ENCODE peak calls at places on chromosomes 11 and 22, in nine cellular contexts. One of them, this sample, is unnamed.

GRCh38 chr22:44365196-44365802 is 52.5 kb upstream of the SHISAL1 start:
- DNase-seq in BJ: no peak
- DNase-seq in fibroblast of the aortic adventitia: no peak
- DNase-seq in heart left ventricle: no peak
- DNase-seq in A549: no peak
- DNase-seq in HFF-Myc: no peak
- DNase-seq in astrocyte of the spinal cord: no peak
- DNase-seq in Peyer's patch: peak
- DNase-seq in tibial artery: no peak
- DNase-seq in this sample: no peak

GRCh38 chr11:65392186-65392829 is 5.9 kb downstream of the FRMD8 start:
- DNase-seq in BJ: no peak
- DNase-seq in fibroblast of the aortic adventitia: no peak
- DNase-seq in heart left ventricle: no peak
- DNase-seq in A549: no peak
- DNase-seq in HFF-Myc: no peak
- DNase-seq in astrocyte of the spinal cord: no peak
- DNase-seq in Peyer's patch: no peak
- DNase-seq in tibial artery: no peak
- DNase-seq in this sample: no peak

GRCh38 chr11:62336949-62337681 is at the start of gene ASRGL1:
- DNase-seq in BJ: no peak
- DNase-seq in fibroblast of the aortic adventitia: peak
- DNase-seq in heart left ventricle: peak
- DNase-seq in A549: peak
- DNase-seq in HFF-Myc: peak
- DNase-seq in astrocyte of the spinal cord: peak
- DNase-seq in Peyer's patch: peak
- DNase-seq in tibial artery: peak
- DNase-seq in this sample: peak

GRCh38 chr11:30326114-30326783 is 3.3 kb downstream of the ARL14EP start:
- DNase-seq in BJ: no peak
- DNase-seq in fibroblast of the aortic adventitia: peak
- DNase-seq in heart left ventricle: no peak
- DNase-seq in A549: no peak
- DNase-seq in HFF-Myc: no peak
- DNase-seq in astrocyte of the spinal cord: peak
- DNase-seq in Peyer's patch: no peak
- DNase-seq in tibial artery: no peak
- DNase-seq in this sample: no peak

GRCh38 chr22:40498454-40499186 is 128.2 kb downstream of the SGSM3 start:
- DNase-seq in BJ: peak
- DNase-seq in fibroblast of the aortic adventitia: peak
- DNase-seq in heart left ventricle: no peak
- DNase-seq in A549: peak
- DNase-seq in HFF-Myc: peak
- DNase-seq in astrocyte of the spinal cord: peak
- DNase-seq in Peyer's patch: no peak
- DNase-seq in tibial artery: no peak
- DNase-seq in this sample: peak

GRCh38 chr11:1922411-1923113 is 3.1 kb downstream of the TNNT3 start:
- DNase-seq in BJ: no peak
- DNase-seq in fibroblast of the aortic adventitia: no peak
- DNase-seq in heart left ventricle: peak
- DNase-seq in A549: no peak
- DNase-seq in HFF-Myc: no peak
- DNase-seq in astrocyte of the spinal cord: no peak
- DNase-seq in Peyer's patch: no peak
- DNase-seq in tibial artery: no peak
- DNase-seq in this sample: no peak

GRCh38 chr11:64588701-64589100 is 2.3 kb upstream of the SLC22A12 start:
- DNase-seq in BJ: no peak
- DNase-seq in fibroblast of the aortic adventitia: no peak
- DNase-seq in heart left ventricle: no peak
- DNase-seq in A549: no peak
- DNase-seq in HFF-Myc: no peak
- DNase-seq in astrocyte of the spinal cord: no peak
- DNase-seq in Peyer's patch: no peak
- DNase-seq in tibial artery: no peak
- DNase-seq in this sample: no peak

GRCh38 chr22:45207981-45208664 is 32.6 kb downstream of the KIAA0930 start:
- DNase-seq in BJ: no peak
- DNase-seq in fibroblast of the aortic adventitia: peak
- DNase-seq in heart left ventricle: no peak
- DNase-seq in A549: no peak
- DNase-seq in HFF-Myc: peak
- DNase-seq in astrocyte of the spinal cord: peak
- DNase-seq in Peyer's patch: peak
- DNase-seq in tibial artery: peak
- DNase-seq in this sample: no peak

GRCh38 chr11:126345759-126346585 is 9.5 kb upstream of the ST3GAL4 start:
- DNase-seq in BJ: no peak
- DNase-seq in fibroblast of the aortic adventitia: peak
- DNase-seq in heart left ventricle: no peak
- DNase-seq in A549: no peak
- DNase-seq in HFF-Myc: peak
- DNase-seq in astrocyte of the spinal cord: peak
- DNase-seq in Peyer's patch: peak
- DNase-seq in tibial artery: peak
- DNase-seq in this sample: peak

GRCh38 chr22:29470159-29470855 is 9.7 kb upstream of the NEFH start:
- DNase-seq in BJ: no peak
- DNase-seq in fibroblast of the aortic adventitia: peak
- DNase-seq in heart left ventricle: peak
- DNase-seq in A549: peak
- DNase-seq in HFF-Myc: no peak
- DNase-seq in astrocyte of the spinal cord: peak
- DNase-seq in Peyer's patch: peak
- DNase-seq in tibial artery: no peak
- DNase-seq in this sample: peak

GRCh38 chr11:12540075-12540685 is 134.0 kb upstream of the TEAD1 start:
- DNase-seq in BJ: no peak
- DNase-seq in fibroblast of the aortic adventitia: peak
- DNase-seq in heart left ventricle: no peak
- DNase-seq in A549: peak
- DNase-seq in HFF-Myc: no peak
- DNase-seq in astrocyte of the spinal cord: peak
- DNase-seq in Peyer's patch: no peak
- DNase-seq in tibial artery: peak
- DNase-seq in this sample: peak

GRCh38 chr22:42277988-42278776 is 7.7 kb upstream of the TCF20 start:
- DNase-seq in BJ: no peak
- DNase-seq in fibroblast of the aortic adventitia: no peak
- DNase-seq in heart left ventricle: no peak
- DNase-seq in A549: no peak
- DNase-seq in HFF-Myc: no peak
- DNase-seq in astrocyte of the spinal cord: no peak
- DNase-seq in Peyer's patch: peak
- DNase-seq in tibial artery: no peak
- DNase-seq in this sample: peak

DNA sequence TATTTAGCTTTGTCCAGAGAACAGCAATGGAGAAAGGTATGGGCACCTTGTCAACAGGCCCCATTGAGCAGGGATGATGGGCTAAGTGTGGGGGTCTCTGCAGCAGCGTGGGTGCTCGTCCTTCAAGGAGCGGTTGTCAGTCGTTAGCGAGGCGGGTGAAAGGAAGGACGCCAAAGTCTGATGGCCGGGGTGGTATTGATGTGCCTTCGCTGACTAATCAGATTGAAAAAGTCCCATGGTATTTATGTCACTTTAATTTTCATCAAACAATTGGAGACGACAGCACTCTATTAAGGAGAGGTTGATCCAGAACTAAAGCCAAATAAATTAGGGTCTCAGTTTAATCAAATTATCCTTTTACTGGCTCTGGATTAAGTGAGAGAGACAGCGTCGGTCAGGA is 9.6 kb downstream of the HTATIP2 start:
- DNase-seq in BJ: no peak
- DNase-seq in fibroblast of the aortic adventitia: no peak
- DNase-seq in heart left ventricle: no peak
- DNase-seq in A549: no peak
- DNase-seq in HFF-Myc: no peak
- DNase-seq in astrocyte of the spinal cord: no peak
- DNase-seq in Peyer's patch: no peak
- DNase-seq in tibial artery: no peak
- DNase-seq in this sample: no peak
- TF ChIP-seq CTCF in BJ: no peak
- TF ChIP-seq CTCF in fibroblast of the aortic adventitia: no peak
- TF ChIP-seq CTCF in heart left ventricle: no peak
- TF ChIP-seq CTCF in A549: no peak
- TF ChIP-seq CTCF in HFF-Myc: no peak
- TF ChIP-seq CTCF in astrocyte of the spinal cord: no peak
- TF ChIP-seq CTCF in Peyer's patch: no peak
- TF ChIP-seq CTCF in tibial artery: no peak
- TF ChIP-seq CTCF in this sample: no peak

GRCh38 chr22:32804823-32805585 is 3.5 kb downstream of the TIMP3 start:
- DNase-seq in BJ: no peak
- DNase-seq in fibroblast of the aortic adventitia: no peak
- DNase-seq in heart left ventricle: no peak
- DNase-seq in A549: no peak
- DNase-seq in HFF-Myc: no peak
- DNase-seq in astrocyte of the spinal cord: no peak
- DNase-seq in Peyer's patch: no peak
- DNase-seq in tibial artery: peak
- DNase-seq in this sample: peak
- H3K4me3 ChIP-seq in BJ: peak
- H3K4me3 ChIP-seq in fibroblast of the aortic adventitia: peak
- H3K4me3 ChIP-seq in heart left ventricle: peak
- H3K4me3 ChIP-seq in A549: no peak
- H3K4me3 ChIP-seq in HFF-Myc: peak
- H3K4me3 ChIP-seq in astrocyte of the spinal cord: peak
- H3K4me3 ChIP-seq in Peyer's patch: no peak
- H3K4me3 ChIP-seq in tibial artery: peak
- H3K4me3 ChIP-seq in this sample: peak

GRCh38 chr11:104547996-104548661 is 350.1 kb downstream of the CASP12 start:
- DNase-seq in BJ: no peak
- DNase-seq in fibroblast of the aortic adventitia: no peak
- DNase-seq in heart left ventricle: no peak
- DNase-seq in A549: no peak
- DNase-seq in HFF-Myc: no peak
- DNase-seq in astrocyte of the spinal cord: peak
- DNase-seq in Peyer's patch: no peak
- DNase-seq in tibial artery: no peak
- DNase-seq in this sample: no peak
- TF ChIP-seq CTCF in BJ: no peak
- TF ChIP-seq CTCF in fibroblast of the aortic adventitia: no peak
- TF ChIP-seq CTCF in heart left ventricle: no peak
- TF ChIP-seq CTCF in A549: no peak
- TF ChIP-seq CTCF in HFF-Myc: no peak
- TF ChIP-seq CTCF in astrocyte of the spinal cord: no peak
- TF ChIP-seq CTCF in Peyer's patch: no peak
- TF ChIP-seq CTCF in tibial artery: no peak
- TF ChIP-seq CTCF in this sample: peak

GRCh38 chr11:124761301-124762021 is 629 bp downstream of the ESAM start:
- DNase-seq in BJ: no peak
- DNase-seq in fibroblast of the aortic adventitia: no peak
- DNase-seq in heart left ventricle: peak
- DNase-seq in A549: no peak
- DNase-seq in HFF-Myc: no peak
- DNase-seq in astrocyte of the spinal cord: no peak
- DNase-seq in Peyer's patch: no peak
- DNase-seq in tibial artery: no peak
- DNase-seq in this sample: peak
- H3K4me3 ChIP-seq in BJ: no peak
- H3K4me3 ChIP-seq in fibroblast of the aortic adventitia: no peak
- H3K4me3 ChIP-seq in heart left ventricle: peak
- H3K4me3 ChIP-seq in A549: peak
- H3K4me3 ChIP-seq in HFF-Myc: no peak
- H3K4me3 ChIP-seq in astrocyte of the spinal cord: no peak
- H3K4me3 ChIP-seq in Peyer's patch: peak
- H3K4me3 ChIP-seq in tibial artery: peak
- H3K4me3 ChIP-seq in this sample: peak

GRCh38 chr11:111851067-111851466 is 20.3 kb downstream of the ALG9 start:
- DNase-seq in BJ: no peak
- DNase-seq in fibroblast of the aortic adventitia: no peak
- DNase-seq in heart left ventricle: no peak
- DNase-seq in A549: no peak
- DNase-seq in HFF-Myc: no peak
- DNase-seq in astrocyte of the spinal cord: no peak
- DNase-seq in Peyer's patch: no peak
- DNase-seq in tibial artery: no peak
- DNase-seq in this sample: no peak

GRCh38 chr11:111855506-111855905 is 15.9 kb downstream of the ALG9 start:
- DNase-seq in BJ: no peak
- DNase-seq in fibroblast of the aortic adventitia: no peak
- DNase-seq in heart left ventricle: no peak
- DNase-seq in A549: no peak
- DNase-seq in HFF-Myc: no peak
- DNase-seq in astrocyte of the spinal cord: no peak
- DNase-seq in Peyer's patch: no peak
- DNase-seq in tibial artery: no peak
- DNase-seq in this sample: no peak

GRCh38 chr11:111849631-111850030 is 21.8 kb downstream of the ALG9 start:
- DNase-seq in BJ: no peak
- DNase-seq in fibroblast of the aortic adventitia: no peak
- DNase-seq in heart left ventricle: no peak
- DNase-seq in A549: no peak
- DNase-seq in HFF-Myc: no peak
- DNase-seq in astrocyte of the spinal cord: no peak
- DNase-seq in Peyer's patch: no peak
- DNase-seq in tibial artery: no peak
- DNase-seq in this sample: no peak

GRCh38 chr11:111852103-111852502 is 19.3 kb downstream of the ALG9 start:
- DNase-seq in BJ: no peak
- DNase-seq in fibroblast of the aortic adventitia: no peak
- DNase-seq in heart left ventricle: no peak
- DNase-seq in A549: no peak
- DNase-seq in HFF-Myc: no peak
- DNase-seq in astrocyte of the spinal cord: no peak
- DNase-seq in Peyer's patch: no peak
- DNase-seq in tibial artery: no peak
- DNase-seq in this sample: no peak

GRCh38 chr11:111851636-111852035 is 19.7 kb downstream of the ALG9 start:
- DNase-seq in BJ: no peak
- DNase-seq in fibroblast of the aortic adventitia: peak
- DNase-seq in heart left ventricle: no peak
- DNase-seq in A549: no peak
- DNase-seq in HFF-Myc: no peak
- DNase-seq in astrocyte of the spinal cord: peak
- DNase-seq in Peyer's patch: no peak
- DNase-seq in tibial artery: no peak
- DNase-seq in this sample: peak
- TF ChIP-seq CTCF in BJ: peak
- TF ChIP-seq CTCF in fibroblast of the aortic adventitia: peak
- TF ChIP-seq CTCF in heart left ventricle: peak
- TF ChIP-seq CTCF in A549: peak
- TF ChIP-seq CTCF in HFF-Myc: peak
- TF ChIP-seq CTCF in astrocyte of the spinal cord: peak
- TF ChIP-seq CTCF in Peyer's patch: no peak
- TF ChIP-seq CTCF in tibial artery: no peak
- TF ChIP-seq CTCF in this sample: peak

This sample was measured in fibroblast of villous mesenchyme.